ENCODE peak calls at places on chromosomes 1 and 21, in eight cellular contexts. Y, U, T, R, L, H, B and G are unnamed samples.

GRCh38 chr1:169138866-169139670 is 32.6 kb downstream of the ATP1B1 start:
- DNase-seq in Y (no peak), U (no peak), T (no peak), R (no peak), L (no peak), H (no peak), B (no peak), G (no peak)

GRCh38 chr1:165633624-165634023 is 2.6 kb downstream of the MGST3 start:
- DNase-seq in Y (no peak), U (no peak), T (no peak), R (no peak), L (no peak), H (no peak), B (no peak), G (no peak)

GRCh38 chr1:103220503-103221095 is 112.3 kb upstream of the COL11A1 start:
- DNase-seq in Y (no peak), U (no peak), T (no peak), R (no peak), L (peak; percentile 5), H (no peak), B (no peak), G (no peak)

GRCh38 chr1:53319296-53320101 is 8.4 kb downstream of the LRP8 start:
- DNase-seq in Y (peak; percentile 32), U (peak; percentile 93), T (no peak), R (no peak), L (no peak), H (no peak), B (no peak), G (no peak)

GRCh38 chr1:167057297-167057688 is 32.9 kb downstream of the GPA33 start:
- DNase-seq in Y (peak; percentile 79), U (no peak), T (no peak), R (no peak), L (no peak), H (no peak), B (no peak), G (peak; percentile 60)

GRCh38 chr1:172746091-172746949 is 87.4 kb downstream of the FASLG start:
- DNase-seq in Y (no peak), U (no peak), T (no peak), R (peak; percentile 36), L (peak; percentile 92), H (peak; percentile 68), B (peak; percentile 12), G (no peak)

GRCh38 chr1:203839081-203839480 is 22.3 kb upstream of the SNRPE start:
- DNase-seq in Y (no peak), U (no peak), T (no peak), R (no peak), L (peak; percentile 24), H (no peak), B (no peak), G (no peak)

GRCh38 chr1:216184281-216184680 is 239.0 kb downstream of the USH2A start:
- DNase-seq in Y (no peak), U (no peak), T (no peak), R (no peak), L (no peak), H (no peak), B (no peak), G (no peak)

GRCh38 chr1:12457771-12458170 is 160.2 kb downstream of the DHRS3 start:
- DNase-seq in Y (no peak), U (no peak), T (no peak), R (no peak), L (peak; percentile 59), H (peak; percentile 44), B (no peak), G (no peak)

GRCh38 chr1:22780696-22781095 is 70.1 kb downstream of the EPHB2 start:
- DNase-seq in Y (no peak), U (no peak), T (no peak), R (no peak), L (no peak), H (no peak), B (no peak), G (no peak)

GRCh38 chr21:42164818-42165217 is 54.1 kb upstream of the ABCG1 start:
- DNase-seq in Y (no peak), U (no peak), T (no peak), R (no peak), L (no peak), H (no peak), B (no peak), G (no peak)

GRCh38 chr1:11046270-11046566 is 821 bp downstream of the MASP2 start:
- DNase-seq in Y (no peak), U (no peak), T (no peak), R (no peak), L (no peak), H (no peak), B (no peak), G (peak; percentile 90)

GRCh38 chr1:12123172-12123571 is 43.6 kb upstream of the TNFRSF1B start:
- DNase-seq in Y (no peak), U (no peak), T (no peak), R (no peak), L (no peak), H (no peak), B (no peak), G (no peak)

GRCh38 chr1:233081686-233082085 is 131.3 kb downstream of the NTPCR start:
- DNase-seq in Y (no peak), U (no peak), T (no peak), R (no peak), L (no peak), H (no peak), B (no peak), G (no peak)

GRCh38 chr1:3717041-3717714 is 35.1 kb upstream of the CCDC27 start:
- DNase-seq in Y (peak; percentile 28), U (no peak), T (no peak), R (no peak), L (no peak), H (no peak), B (no peak), G (no peak)

GRCh38 chr1:156664949-156665411 is 12.2 kb downstream of the NES start:
- DNase-seq in Y (no peak), U (no peak), T (no peak), R (no peak), L (no peak), H (peak; percentile 42), B (no peak), G (no peak)

GRCh38 chr1:23421752-23422312 is 2.7 kb downstream of the TCEA3 start:
- DNase-seq in Y (no peak), U (no peak), T (no peak), R (no peak), L (peak; percentile 54), H (no peak), B (no peak), G (peak; percentile 68)

GRCh38 chr1:14067036-14067435 is 367.0 kb downstream of the PRDM2 start:
- DNase-seq in Y (no peak), U (no peak), T (no peak), R (no peak), L (no peak), H (no peak), B (no peak), G (no peak)

GRCh38 chr1:6200188-6200809 is 904 bp upstream of the RPL22 start:
- DNase-seq in Y (no peak), U (no peak), T (no peak), R (no peak), L (no peak), H (no peak), B (no peak), G (no peak)

GRCh38 chr1:111439461-111440351 is 9.3 kb downstream of the WDR77 start:
- DNase-seq in Y (no peak), U (no peak), T (no peak), R (no peak), L (no peak), H (no peak), B (no peak), G (no peak)

GRCh38 chr1:84174051-84174556 is 30.0 kb downstream of the PRKACB start:
- DNase-seq in Y (no peak), U (no peak), T (no peak), R (no peak), L (peak; percentile 6), H (no peak), B (no peak), G (no peak)

GRCh38 chr21:42653492-42654061 is at the start of gene PDE9A:
- DNase-seq in Y (peak; percentile 40), U (peak; percentile 75), T (peak; percentile 47), R (no peak), L (no peak), H (peak; percentile 33), B (no peak), G (no peak)